ENCODE peak calls at places on chromosome 5, in ten cellular contexts. W is H7; X is right cardiac atrium; Y is activated CD4-positive, CD25-positive, alpha-beta regulatory T cell treated with anti-CD3 and anti-CD28 coated beads, Interleukin-2, amount 50 U/mL, for 72 hours; D is activated T-helper 1 cell treated with anti-CD3 and anti-CD28 coated beads, Interleukin-2, amount 50 U/mL, for 16 hours; R is activated T-cell treated with anti-CD3 and anti-CD28 coated beads for 24 hours; U is iris pigment epithelial cell; L is DMS 273 treated with DMSO at 0.1 percent for 48 hours; G is HTR-8/SVneo; V is stimulated activated CD4-positive, alpha-beta T cell treated with anti-CD3 and anti-CD28 coated beads, Interleukin-12 subunit alpha, Interleukin-12 subunit beta, amount 100 ng/mL, for 4 hours. E is an unnamed sample.

GRCh38 chr5:76082790-76083554 is at the start of gene SV2C:
- DNase-seq in U (peak), Y (peak), V (no peak), L (no peak), X (peak), W (peak), R (peak), D (no peak), G (peak), E (no peak)

GRCh38 chr5:106584268-106584667 is 1086.5 kb downstream of the EFNA5 start:
- DNase-seq in Y (no peak), V (no peak), G (no peak), R (no peak), D (no peak), W (no peak), X (peak), U (no peak), L (no peak), E (no peak)

GRCh38 chr5:74949976-74950375 is 83.8 kb upstream of the FAM169A start:
- DNase-seq in R (no peak), D (no peak), L (no peak), Y (no peak), W (no peak), X (no peak), G (no peak), U (no peak), V (no peak), E (no peak)

GRCh38 chr5:113514263-113514590 is 733 bp downstream of the YTHDC2 start:
- DNase-seq in L (no peak), V (no peak), X (no peak), Y (no peak), U (no peak), W (no peak), G (no peak), R (no peak), D (no peak), E (no peak)

GRCh38 chr5:22889714-22890113 is 36.6 kb upstream of the CDH12 start:
- DNase-seq in Y (no peak), D (no peak), U (peak), X (no peak), L (peak), V (no peak), W (no peak), R (no peak), G (peak), E (no peak)

GRCh38 chr5:52915176-52915875 is 73.8 kb upstream of the ITGA2 start:
- DNase-seq in W (peak), L (peak), R (peak), U (peak), V (peak), G (peak), X (peak), D (no peak), Y (peak), E (peak)

GRCh38 chr5:120155873-120156272 is 308.2 kb upstream of the PRR16 start:
- DNase-seq in W (no peak), G (no peak), X (no peak), R (no peak), Y (no peak), L (no peak), U (peak), V (no peak), D (no peak), E (no peak)

GRCh38 chr5:36373527-36374086 is 71.9 kb upstream of the RANBP3L start:
- DNase-seq in D (no peak), W (no peak), V (no peak), G (peak), U (peak), R (no peak), X (peak), Y (no peak), L (no peak), E (no peak)

GRCh38 chr5:180486636-180487149 is 7.5 kb upstream of the CNOT6 start:
- DNase-seq in W (no peak), L (no peak), Y (no peak), R (no peak), G (no peak), U (no peak), D (no peak), X (no peak), V (no peak), E (no peak)

GRCh38 chr5:24832021-24832420 is 187.2 kb upstream of the CDH10 start:
- DNase-seq in Y (no peak), G (no peak), V (no peak), L (no peak), W (no peak), X (no peak), R (no peak), D (no peak), U (no peak), E (no peak)

GRCh38 chr5:133831506-133832224 is 136.8 kb downstream of the C5orf15 start:
- DNase-seq in V (no peak), X (no peak), U (peak), W (no peak), G (peak), L (no peak), D (no peak), Y (no peak), R (no peak), E (no peak)

GRCh38 chr5:132056610-132057497 is 3.6 kb upstream of the IL3 start:
- DNase-seq in G (no peak), Y (peak), R (no peak), X (no peak), W (peak), U (no peak), V (no peak), L (no peak), D (no peak), E (no peak)

GRCh38 chr5:105688227-105688807 is 1982.4 kb downstream of the EFNA5 start:
- DNase-seq in X (no peak), R (no peak), G (no peak), V (no peak), L (no peak), Y (no peak), U (no peak), D (no peak), W (peak), E (no peak)

GRCh38 chr5:175803736-175804480 is 67.5 kb upstream of the CPLX2 start:
- DNase-seq in W (peak), X (no peak), D (no peak), U (no peak), V (no peak), G (no peak), Y (no peak), L (no peak), R (no peak), E (no peak)

GRCh38 chr5:151695464-151695863 is 8.7 kb upstream of the SPARC start:
- DNase-seq in D (no peak), Y (no peak), X (no peak), U (no peak), L (no peak), W (no peak), V (no peak), G (no peak), R (no peak), E (no peak)

GRCh38 chr5:83426855-83427254 is 44.7 kb upstream of the VCAN start:
- DNase-seq in G (no peak), L (no peak), U (no peak), Y (no peak), X (no peak), D (no peak), V (no peak), W (no peak), R (no peak), E (no peak)

GRCh38 chr5:32865475-32865874 is 154.4 kb downstream of the NPR3 start:
- DNase-seq in G (no peak), L (no peak), D (no peak), U (peak), V (no peak), Y (no peak), R (no peak), X (no peak), W (no peak), E (no peak)